ENCODE peak calls at places on chromosomes 3 and 15, in four cellular contexts. G is CD4-positive, alpha-beta memory T cell; O is heart right ventricle; D is CD8-positive, alpha-beta T cell. J is an unnamed sample.

GRCh38 chr3:177431525-177432255 is 234.4 kb upstream of the TBL1XR1 start:
- DNase-seq in D (no peak), G (no peak), O (no peak), J (no peak)

GRCh38 chr15:62527387-62527786 is 362.3 kb upstream of the C2CD4B start:
- DNase-seq in O (no peak), G (no peak), D (no peak), J (no peak)

GRCh38 chr15:70164910-70165791 is 67.4 kb upstream of the TLE3 start:
- DNase-seq in G (no peak), O (no peak), D (no peak), J (no peak)

GRCh38 chr15:90387534-90388461 is at the start of gene IQGAP1:
- DNase-seq in O (peak; percentile 98), G (peak; percentile 92), D (peak; percentile 95), J (peak; percentile 93)

GRCh38 chr3:62065985-62066693 is 307.2 kb downstream of the FEZF2 start:
- DNase-seq in G (no peak), D (no peak), O (no peak), J (no peak)

GRCh38 chr3:15269091-15269989 is 63.0 kb downstream of the SH3BP5 start:
- DNase-seq in O (peak; percentile 83), D (peak; percentile 81), G (peak; percentile 72), J (no peak)

GRCh38 chr3:189270248-189270832 is 98.6 kb downstream of the TPRG1 start:
- DNase-seq in O (peak; percentile 21), D (no peak), G (peak; percentile 20), J (peak; percentile 22)

GRCh38 chr3:62318752-62319569 is 54.4 kb downstream of the FEZF2 start:
- DNase-seq in G (peak; percentile 44), O (peak; percentile 82), D (peak; percentile 58), J (peak; percentile 0)

GRCh38 chr3:174784206-174784934 is 74.8 kb upstream of the NAALADL2 start:
- DNase-seq in O (no peak), G (no peak), D (no peak), J (no peak)

GRCh38 chr15:52362497-52362896 is 66.9 kb upstream of the MYO5C start:
- DNase-seq in O (no peak), G (no peak), D (no peak), J (no peak)

GRCh38 chr3:52469001-52469400 is 13.6 kb downstream of the NISCH start:
- DNase-seq in D (no peak), G (no peak), O (no peak), J (no peak)

GRCh38 chr15:52483712-52484111 is 45.0 kb downstream of the MYO5A start:
- DNase-seq in G (no peak), O (no peak), D (no peak), J (no peak)

GRCh38 chr15:68599560-68600071 is 20.8 kb downstream of the CORO2B start:
- DNase-seq in G (no peak), O (no peak), D (no peak), J (no peak)

GRCh38 chr15:78850352-78850751 is 22.3 kb upstream of the MORF4L1 start:
- DNase-seq in O (no peak), G (no peak), D (no peak), J (no peak)

GRCh38 chr15:50281427-50281826 is 15.9 kb upstream of the HDC start:
- DNase-seq in G (no peak), D (no peak), O (no peak), J (no peak)

GRCh38 chr3:139378587-139378986 is 10.9 kb downstream of the COPB2 start:
- DNase-seq in O (no peak), G (no peak), D (no peak), J (no peak)

GRCh38 chr15:38254065-38254883 is 1.6 kb downstream of the SPRED1 start:
- DNase-seq in O (no peak), D (peak; percentile 21), G (peak; percentile 57), J (peak; percentile 29)

GRCh38 chr15:26877842-26878241 is 11.0 kb downstream of the GABRA5 start:
- DNase-seq in O (no peak), D (no peak), G (no peak), J (no peak)

GRCh38 chr3:50525987-50526386 is 22.6 kb upstream of the CACNA2D2 start:
- DNase-seq in G (peak; percentile 23), O (no peak), D (peak; percentile 40), J (peak; percentile 57)

GRCh38 chr3:52268036-52268435 is 10.4 kb downstream of the WDR82 start:
- DNase-seq in D (peak; percentile 64), G (no peak), O (no peak), J (no peak)

GRCh38 chr3:158936530-158937113 is 134.8 kb downstream of the MFSD1 start:
- DNase-seq in O (no peak), G (no peak), D (no peak), J (no peak)

GRCh38 chr3:11610700-11611099 is 33.0 kb downstream of the VGLL4 start:
- DNase-seq in O (no peak), G (no peak), D (no peak), J (no peak)
- H3K4me3 ChIP-seq in O (no peak overlapping the region), G (no peak overlapping the region), D (no peak overlapping the region), J (no peak overlapping the region)

GRCh38 chr3:4356642-4357041 is 53.5 kb downstream of the SETMAR start:
- DNase-seq in D (no peak), G (no peak), O (no peak), J (no peak)
- H3K4me3 ChIP-seq in D (no peak overlapping the region), G (no peak overlapping the region), O (no peak overlapping the region), J (no peak overlapping the region)

GRCh38 chr3:64266065-64266874 is 41.0 kb upstream of the PRICKLE2 start:
- DNase-seq in O (no peak), D (no peak), G (no peak), J (no peak)
- H3K4me3 ChIP-seq in O (no peak overlapping the region), D (no peak overlapping the region), G (no peak overlapping the region), J (no peak overlapping the region)

DNA sequence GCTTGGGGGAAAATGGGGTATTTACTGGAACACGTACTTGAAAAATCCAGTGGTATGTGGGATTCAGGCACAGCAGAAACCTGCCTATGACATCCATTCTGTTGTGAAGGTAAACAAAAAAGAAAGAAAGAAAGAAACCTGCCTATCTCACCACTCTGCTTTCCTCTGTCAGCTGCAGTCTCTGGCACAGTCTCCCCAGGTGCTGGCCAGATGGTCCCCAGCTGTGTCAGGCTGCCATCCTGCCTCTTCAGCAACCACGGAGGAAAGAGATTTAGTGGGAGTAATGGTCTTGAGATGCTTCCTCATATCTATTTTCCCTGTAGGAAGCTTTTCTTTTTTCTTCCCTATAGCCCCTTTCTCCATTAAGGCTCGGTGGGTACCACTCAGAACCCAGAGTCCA is 2.5 kb upstream of the PXYLP1 start:
- DNase-seq in O (no peak), D (no peak), G (no peak), J (no peak)
- H3K4me3 ChIP-seq in O (no peak overlapping the region), D (no peak overlapping the region), G (no peak overlapping the region), J (no peak overlapping the region)

GRCh38 chr15:83449250-83449671 is 2.1 kb downstream of the SH3GL3 start:
- DNase-seq in G (no peak), O (no peak), D (no peak), J (no peak)
- H3K4me3 ChIP-seq in G (no peak overlapping the region), O (no peak overlapping the region), D (no peak overlapping the region), J (no peak overlapping the region)

J was measured in Jurkat, Clone E6-1.